ENCODE peak calls at places on chromosome 4, in five cellular contexts. One of them, this sample, is unnamed.
A peak's percentile ranks its signal among the peaks of the same experiment; 100 is the strongest.

GRCh38 chr4:139734875-139735380 is 69.3 kb downstream of the MGST2 start:
- DNase-seq in NCI-H2029: peak; percentile 92
- DNase-seq in T-helper 1 cell: peak; percentile 11
- DNase-seq in HEK293T: peak; percentile 91
- DNase-seq in left lung: peak; percentile 89
- DNase-seq in this sample: peak; percentile 95

GRCh38 chr4:165991325-165992180 is 118.5 kb downstream of the TLL1 start:
- DNase-seq in HEK293T: no peak
- DNase-seq in left lung: no peak
- DNase-seq in NCI-H2029: no peak
- DNase-seq in T-helper 1 cell: no peak
- DNase-seq in this sample: no peak

GRCh38 chr4:126916626-126917140 is 716.1 kb upstream of the INTU start:
- DNase-seq in NCI-H2029: no peak
- DNase-seq in left lung: no peak
- DNase-seq in HEK293T: no peak
- DNase-seq in T-helper 1 cell: no peak
- DNase-seq in this sample: no peak

GRCh38 chr4:95232358-95233156 is 316.2 kb downstream of the UNC5C start:
- DNase-seq in left lung: no peak
- DNase-seq in NCI-H2029: no peak
- DNase-seq in T-helper 1 cell: no peak
- DNase-seq in HEK293T: no peak
- DNase-seq in this sample: no peak

GRCh38 chr4:8099981-8100464 is 58.6 kb downstream of the ABLIM2 start:
- DNase-seq in NCI-H2029: no peak
- DNase-seq in HEK293T: no peak
- DNase-seq in T-helper 1 cell: no peak
- DNase-seq in left lung: no peak
- DNase-seq in this sample: no peak

GRCh38 chr4:188246488-188246887 is 107.2 kb downstream of the TRIML1 start:
- DNase-seq in NCI-H2029: no peak
- DNase-seq in HEK293T: no peak
- DNase-seq in T-helper 1 cell: no peak
- DNase-seq in left lung: no peak
- DNase-seq in this sample: no peak

GRCh38 chr4:42390622-42391355 is 6.5 kb upstream of the SHISA3 start:
- DNase-seq in T-helper 1 cell: no peak
- DNase-seq in HEK293T: no peak
- DNase-seq in left lung: no peak
- DNase-seq in NCI-H2029: no peak
- DNase-seq in this sample: no peak

GRCh38 chr4:176988226-176988625 is 195.5 kb upstream of the VEGFC start:
- DNase-seq in NCI-H2029: no peak
- DNase-seq in left lung: no peak
- DNase-seq in HEK293T: no peak
- DNase-seq in T-helper 1 cell: no peak
- DNase-seq in this sample: no peak

GRCh38 chr4:88938138-88938537 is 118.8 kb downstream of the FAM13A start:
- DNase-seq in T-helper 1 cell: no peak
- DNase-seq in NCI-H2029: peak; percentile 23
- DNase-seq in HEK293T: no peak
- DNase-seq in left lung: no peak
- DNase-seq in this sample: no peak

GRCh38 chr4:2828758-2829181 is 14.9 kb upstream of the ADD1 start:
- DNase-seq in left lung: peak; percentile 30
- DNase-seq in HEK293T: no peak
- DNase-seq in T-helper 1 cell: no peak
- DNase-seq in NCI-H2029: no peak
- DNase-seq in this sample: peak; percentile 70

GRCh38 chr4:101155859-101156430 is 191.4 kb downstream of the PPP3CA start:
- DNase-seq in NCI-H2029: no peak
- DNase-seq in HEK293T: no peak
- DNase-seq in T-helper 1 cell: no peak
- DNase-seq in left lung: no peak
- DNase-seq in this sample: no peak

GRCh38 chr4:169404959-169405358 is 134.2 kb upstream of the SH3RF1 start:
- DNase-seq in NCI-H2029: peak; percentile 3
- DNase-seq in T-helper 1 cell: no peak
- DNase-seq in HEK293T: no peak
- DNase-seq in left lung: no peak
- DNase-seq in this sample: no peak

GRCh38 chr4:101009471-101009870 is 337.9 kb downstream of the PPP3CA start:
- DNase-seq in HEK293T: no peak
- DNase-seq in NCI-H2029: no peak
- DNase-seq in T-helper 1 cell: no peak
- DNase-seq in left lung: no peak
- DNase-seq in this sample: no peak

GRCh38 chr4:8581094-8581861 is 1.1 kb downstream of the GPR78 start:
- DNase-seq in NCI-H2029: no peak
- DNase-seq in HEK293T: no peak
- DNase-seq in T-helper 1 cell: no peak
- DNase-seq in left lung: no peak
- DNase-seq in this sample: peak; percentile 52

GRCh38 chr4:15778191-15778741 is at the start of gene CD38:
- DNase-seq in T-helper 1 cell: no peak
- DNase-seq in NCI-H2029: no peak
- DNase-seq in HEK293T: no peak
- DNase-seq in left lung: peak; percentile 47
- DNase-seq in this sample: peak; percentile 76

GRCh38 chr4:15651682-15652081 is 3.5 kb downstream of the FBXL5 start:
- DNase-seq in NCI-H2029: no peak
- DNase-seq in left lung: no peak
- DNase-seq in T-helper 1 cell: no peak
- DNase-seq in HEK293T: no peak
- DNase-seq in this sample: no peak

GRCh38 chr4:76856183-76856969 is 41.6 kb downstream of the SOWAHB start:
- DNase-seq in left lung: no peak
- DNase-seq in T-helper 1 cell: no peak
- DNase-seq in NCI-H2029: no peak
- DNase-seq in HEK293T: peak; percentile 31
- DNase-seq in this sample: no peak

GRCh38 chr4:19776021-19776459 is 475.7 kb upstream of the SLIT2 start:
- DNase-seq in HEK293T: peak; percentile 11
- DNase-seq in T-helper 1 cell: no peak
- DNase-seq in NCI-H2029: peak; percentile 55
- DNase-seq in left lung: no peak
- DNase-seq in this sample: no peak

GRCh38 chr4:88008133-88008621 is 742 bp downstream of the PKD2 start:
- DNase-seq in NCI-H2029: peak; percentile 15
- DNase-seq in HEK293T: peak; percentile 68
- DNase-seq in left lung: peak; percentile 46
- DNase-seq in T-helper 1 cell: no peak
- DNase-seq in this sample: peak; percentile 80

GRCh38 chr4:84490663-84491062 is 8.4 kb downstream of the NKX6-1 start:
- DNase-seq in left lung: no peak
- DNase-seq in HEK293T: no peak
- DNase-seq in NCI-H2029: no peak
- DNase-seq in T-helper 1 cell: no peak
- DNase-seq in this sample: no peak

GRCh38 chr4:140004580-140005314 is 149.2 kb downstream of the MAML3 start:
- DNase-seq in left lung: peak; percentile 59
- DNase-seq in NCI-H2029: peak; percentile 58
- DNase-seq in HEK293T: no peak
- DNase-seq in T-helper 1 cell: no peak
- DNase-seq in this sample: peak; percentile 83

GRCh38 chr4:158315706-158316105 is 105.4 kb downstream of the TMEM144 start:
- DNase-seq in T-helper 1 cell: no peak
- DNase-seq in left lung: no peak
- DNase-seq in NCI-H2029: no peak
- DNase-seq in HEK293T: no peak
- DNase-seq in this sample: no peak